ENCODE peak calls at places on chromosomes 2 and 18, in four cellular contexts. One of them, this sample, is unnamed.

GRCh38 chr2:205914736-205915510 is 171.1 kb downstream of the INO80D start:
- DNase-seq in transverse colon: no peak
- DNase-seq in A549: no peak
- DNase-seq in stomach: no peak
- DNase-seq in this sample: no peak

GRCh38 chr2:168802825-168803726 is 639 bp downstream of the NOSTRIN start:
- DNase-seq in transverse colon: peak; percentile 22
- DNase-seq in A549: no peak
- DNase-seq in stomach: peak; percentile 56
- DNase-seq in this sample: no peak

GRCh38 chr2:72673279-72673678 is 152.6 kb downstream of the EXOC6B start:
- DNase-seq in transverse colon: no peak
- DNase-seq in A549: peak; percentile 55
- DNase-seq in stomach: no peak
- DNase-seq in this sample: no peak

GRCh38 chr2:10844083-10844482 is 31.5 kb upstream of the PDIA6 start:
- DNase-seq in transverse colon: peak; percentile 89
- DNase-seq in A549: no peak
- DNase-seq in stomach: peak; percentile 91
- DNase-seq in this sample: no peak

GRCh38 chr2:68747918-68748317 is 13.3 kb downstream of the ARHGAP25 start:
- DNase-seq in transverse colon: no peak
- DNase-seq in A549: no peak
- DNase-seq in stomach: no peak
- DNase-seq in this sample: no peak

GRCh38 chr2:52404046-52404445 is 1363.6 kb upstream of the CHAC2 start:
- DNase-seq in transverse colon: no peak
- DNase-seq in A549: no peak
- DNase-seq in stomach: no peak
- DNase-seq in this sample: no peak

GRCh38 chr2:21333249-21333648 is 209.5 kb downstream of the TDRD15 start:
- DNase-seq in transverse colon: no peak
- DNase-seq in A549: no peak
- DNase-seq in stomach: no peak
- DNase-seq in this sample: no peak

GRCh38 chr2:133566967-133567645 is 1.2 kb downstream of the NCKAP5 start:
- DNase-seq in transverse colon: peak; percentile 26
- DNase-seq in A549: no peak
- DNase-seq in stomach: peak; percentile 49
- DNase-seq in this sample: no peak

GRCh38 chr2:3277050-3277747 is 100.4 kb downstream of the EIPR1 start:
- DNase-seq in transverse colon: no peak
- DNase-seq in A549: no peak
- DNase-seq in stomach: peak; percentile 20
- DNase-seq in this sample: peak; percentile 21

GRCh38 chr2:36450466-36451196 is 95.1 kb downstream of the CRIM1 start:
- DNase-seq in transverse colon: no peak
- DNase-seq in A549: no peak
- DNase-seq in stomach: no peak
- DNase-seq in this sample: no peak

GRCh38 chr2:8149985-8150547 is 531.8 kb upstream of the ID2 start:
- DNase-seq in transverse colon: no peak
- DNase-seq in A549: no peak
- DNase-seq in stomach: no peak
- DNase-seq in this sample: no peak

GRCh38 chr2:188426121-188426520 is 134.4 kb downstream of the GULP1 start:
- DNase-seq in transverse colon: no peak
- DNase-seq in A549: no peak
- DNase-seq in stomach: no peak
- DNase-seq in this sample: no peak

GRCh38 chr2:56077352-56077915 is 106.4 kb upstream of the CCDC85A start:
- DNase-seq in transverse colon: no peak
- DNase-seq in A549: peak; percentile 43
- DNase-seq in stomach: no peak
- DNase-seq in this sample: no peak

GRCh38 chr2:163515836-163516235 is 220.0 kb downstream of the FIGN start:
- DNase-seq in transverse colon: no peak
- DNase-seq in A549: no peak
- DNase-seq in stomach: no peak
- DNase-seq in this sample: no peak

GRCh38 chr18:36247036-36247435 is 50.5 kb upstream of the FHOD3 start:
- DNase-seq in transverse colon: no peak
- DNase-seq in A549: no peak
- DNase-seq in stomach: no peak
- DNase-seq in this sample: no peak

GRCh38 chr18:4455113-4455811 is at the start of gene DLGAP1:
- DNase-seq in transverse colon: peak; percentile 56
- DNase-seq in A549: no peak
- DNase-seq in stomach: peak; percentile 32
- DNase-seq in this sample: peak; percentile 79

GRCh38 chr2:233807215-233807865 is 29.2 kb downstream of the MROH2A start:
- DNase-seq in transverse colon: no peak
- DNase-seq in A549: no peak
- DNase-seq in stomach: peak; percentile 17
- DNase-seq in this sample: peak; percentile 22

GRCh38 chr18:9333441-9334350 is 877 bp upstream of the TWSG1 start:
- DNase-seq in transverse colon: peak; percentile 7
- DNase-seq in A549: peak; percentile 17
- DNase-seq in stomach: no peak
- DNase-seq in this sample: peak; percentile 25

GRCh38 chr2:159427048-159427447 is 140.5 kb upstream of the WDSUB1 start:
- DNase-seq in transverse colon: no peak
- DNase-seq in A549: no peak
- DNase-seq in stomach: no peak
- DNase-seq in this sample: no peak

GRCh38 chr2:65664931-65665330 is 232.5 kb upstream of the SPRED2 start:
- DNase-seq in transverse colon: no peak
- DNase-seq in A549: no peak
- DNase-seq in stomach: no peak
- DNase-seq in this sample: no peak

GRCh38 chr2:233935426-233935825 is 18.3 kb downstream of the TRPM8 start:
- DNase-seq in transverse colon: no peak
- DNase-seq in A549: no peak
- DNase-seq in stomach: no peak
- DNase-seq in this sample: no peak

GRCh38 chr18:362914-363295 is 95.1 kb upstream of the THOC1 start:
- DNase-seq in transverse colon: no peak
- DNase-seq in A549: no peak
- DNase-seq in stomach: no peak
- DNase-seq in this sample: no peak

GRCh38 chr2:43019536-43020183 is 206.7 kb downstream of the ZFP36L2 start:
- DNase-seq in transverse colon: peak; percentile 4
- DNase-seq in A549: no peak
- DNase-seq in stomach: no peak
- DNase-seq in this sample: no peak

GRCh38 chr18:9066358-9066757 is 36.1 kb upstream of the NDUFV2 start:
- DNase-seq in transverse colon: no peak
- DNase-seq in A549: no peak
- DNase-seq in stomach: no peak
- DNase-seq in this sample: no peak

GRCh38 chr18:56321470-56321869 is 316.9 kb downstream of the TXNL1 start:
- DNase-seq in transverse colon: no peak
- DNase-seq in A549: no peak
- DNase-seq in stomach: no peak
- DNase-seq in this sample: peak; percentile 71

GRCh38 chr18:59787998-59788875 is 91.0 kb upstream of the CCBE1 start:
- DNase-seq in transverse colon: no peak
- DNase-seq in A549: peak; percentile 10
- DNase-seq in stomach: no peak
- DNase-seq in this sample: no peak

GRCh38 chr2:220259656-220260055 is 632.2 kb downstream of the SLC4A3 start:
- DNase-seq in transverse colon: no peak
- DNase-seq in A549: no peak
- DNase-seq in stomach: no peak
- DNase-seq in this sample: no peak

GRCh38 chr18:27605107-27605834 is 420.2 kb upstream of the CHST9 start:
- DNase-seq in transverse colon: peak; percentile 25
- DNase-seq in A549: peak; percentile 7
- DNase-seq in stomach: peak; percentile 66
- DNase-seq in this sample: peak; percentile 35

GRCh38 chr2:133109772-133110171 is 439.8 kb upstream of the LYPD1 start:
- DNase-seq in transverse colon: no peak
- DNase-seq in A549: no peak
- DNase-seq in stomach: no peak
- DNase-seq in this sample: no peak

GRCh38 chr2:61575447-61575859 is 37.3 kb upstream of the XPO1 start:
- DNase-seq in transverse colon: no peak
- DNase-seq in A549: no peak
- DNase-seq in stomach: no peak
- DNase-seq in this sample: no peak

GRCh38 chr2:160077912-160078585 is 15.6 kb upstream of the PLA2R1 start:
- DNase-seq in transverse colon: no peak
- DNase-seq in A549: no peak
- DNase-seq in stomach: no peak
- DNase-seq in this sample: no peak

GRCh38 chr18:58552057-58552461 is 76.8 kb downstream of the ALPK2 start:
- DNase-seq in transverse colon: no peak
- DNase-seq in A549: no peak
- DNase-seq in stomach: no peak
- DNase-seq in this sample: no peak
- TF ChIP-seq EP300 in transverse colon: no peak
- TF ChIP-seq EP300 in A549: peak; percentile 54
- TF ChIP-seq EP300 in stomach: no peak
- TF ChIP-seq EP300 in this sample: no peak

GRCh38 chr2:30259071-30259470 is 27.7 kb downstream of the LBH start:
- DNase-seq in transverse colon: no peak
- DNase-seq in A549: no peak
- DNase-seq in stomach: no peak
- DNase-seq in this sample: no peak

GRCh38 chr2:30255466-30256408 is 24.4 kb downstream of the LBH start:
- DNase-seq in transverse colon: no peak
- DNase-seq in A549: no peak
- DNase-seq in stomach: no peak
- DNase-seq in this sample: no peak

GRCh38 chr2:30259827-30260679 is 28.7 kb downstream of the LBH start:
- DNase-seq in transverse colon: no peak
- DNase-seq in A549: no peak
- DNase-seq in stomach: no peak
- DNase-seq in this sample: no peak

GRCh38 chr2:30255026-30255425 is 23.7 kb downstream of the LBH start:
- DNase-seq in transverse colon: no peak
- DNase-seq in A549: no peak
- DNase-seq in stomach: no peak
- DNase-seq in this sample: no peak

DNA sequence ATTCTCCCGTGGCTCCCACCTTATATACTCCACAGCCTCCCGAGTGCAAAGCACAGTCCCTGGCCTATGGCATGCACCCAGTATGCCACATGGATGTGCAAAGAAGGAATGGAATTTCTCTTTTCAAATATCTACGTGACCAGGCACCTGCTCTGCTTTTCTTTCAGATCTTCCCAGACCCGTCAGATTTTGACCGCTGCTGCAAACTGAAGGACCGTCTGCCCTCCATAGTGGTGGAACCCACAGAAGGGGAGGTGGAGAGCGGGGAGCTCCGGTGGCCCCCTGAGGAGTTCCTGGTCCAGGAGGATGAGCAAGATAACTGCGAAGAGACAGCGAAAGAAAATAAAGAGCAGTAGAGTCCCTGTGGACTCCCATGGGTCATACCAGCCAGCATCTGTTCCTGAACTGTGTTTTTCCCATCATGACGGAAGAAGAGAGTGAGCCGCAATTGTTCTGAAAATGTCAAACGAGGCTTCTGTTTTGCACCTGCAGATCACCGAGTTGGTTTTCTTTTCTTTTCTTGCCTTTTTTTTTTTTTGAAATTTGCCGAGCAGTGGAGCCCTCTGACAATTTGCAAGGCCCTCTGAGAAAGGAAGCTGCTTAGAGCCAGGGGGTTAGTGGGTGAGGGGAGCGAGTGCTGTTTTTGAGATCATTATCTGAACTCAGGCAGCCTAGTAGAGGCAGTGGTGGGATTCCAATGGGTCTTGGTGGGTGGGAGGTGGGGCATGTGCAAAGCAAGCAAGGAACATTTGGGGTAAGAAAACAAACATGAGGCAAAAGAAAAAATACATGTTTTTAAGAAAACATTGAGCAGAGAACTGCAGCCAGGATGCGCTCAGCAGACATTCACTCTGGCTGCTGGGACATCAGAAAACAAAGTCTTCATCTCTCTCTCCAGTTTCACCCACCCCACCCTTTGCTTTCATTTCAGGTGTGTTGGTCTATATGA is 26.2 kb downstream of the LBH start:
- DNase-seq in transverse colon: no peak
- DNase-seq in A549: no peak
- DNase-seq in stomach: no peak
- DNase-seq in this sample: no peak
- TF ChIP-seq CTCF in transverse colon: no peak
- TF ChIP-seq CTCF in A549: no peak
- TF ChIP-seq CTCF in stomach: no peak
- TF ChIP-seq CTCF in this sample: no peak

DNA sequence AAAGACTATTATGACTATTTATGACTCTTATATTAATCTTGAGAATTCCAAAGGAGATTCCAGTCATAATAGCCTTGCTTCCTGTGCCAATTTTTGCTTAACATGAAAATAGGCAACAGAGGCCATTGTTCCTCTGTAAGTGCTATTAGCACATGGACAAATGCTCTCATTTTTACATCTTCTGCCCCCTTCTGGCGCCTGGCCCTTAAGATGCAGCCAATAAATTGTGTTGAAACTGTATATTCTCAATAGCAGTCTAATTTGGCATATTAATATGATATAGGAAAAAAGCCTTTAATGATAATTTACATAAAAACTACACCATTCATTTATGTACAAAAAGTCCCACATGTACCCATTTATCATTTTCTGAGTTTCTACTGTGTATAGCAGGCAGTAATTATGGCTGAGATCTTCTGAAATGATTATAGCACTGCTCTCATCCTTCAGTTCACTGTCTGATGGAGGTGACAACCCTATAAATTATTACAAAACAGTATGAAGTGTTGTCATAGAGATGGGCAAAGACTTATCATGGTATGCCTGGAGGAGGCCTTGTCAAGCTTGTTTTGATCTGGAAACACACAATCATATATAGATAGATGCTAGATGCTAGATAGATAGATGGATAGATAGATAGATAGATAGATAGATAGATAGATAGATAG is 613.3 kb downstream of the TSN start:
- DNase-seq in transverse colon: no peak
- DNase-seq in A549: no peak
- DNase-seq in stomach: no peak
- DNase-seq in this sample: no peak
- TF ChIP-seq EP300 in transverse colon: no peak
- TF ChIP-seq EP300 in A549: no peak
- TF ChIP-seq EP300 in stomach: no peak
- TF ChIP-seq EP300 in this sample: no peak

GRCh38 chr2:100865819-100866462 is 46.0 kb downstream of the NPAS2 start:
- DNase-seq in transverse colon: no peak
- DNase-seq in A549: peak; percentile 35
- DNase-seq in stomach: peak; percentile 24
- DNase-seq in this sample: no peak

GRCh38 chr2:100869146-100869545 is 49.2 kb downstream of the NPAS2 start:
- DNase-seq in transverse colon: no peak
- DNase-seq in A549: no peak
- DNase-seq in stomach: no peak
- DNase-seq in this sample: no peak

GRCh38 chr2:100875516-100876230 is 55.7 kb downstream of the NPAS2 start:
- DNase-seq in transverse colon: no peak
- DNase-seq in A549: no peak
- DNase-seq in stomach: peak; percentile 63
- DNase-seq in this sample: no peak

GRCh38 chr2:100868083-100868482 is 48.1 kb downstream of the NPAS2 start:
- DNase-seq in transverse colon: no peak
- DNase-seq in A549: no peak
- DNase-seq in stomach: no peak
- DNase-seq in this sample: no peak

GRCh38 chr2:100870652-100871531 is 51.0 kb downstream of the NPAS2 start:
- DNase-seq in transverse colon: no peak
- DNase-seq in A549: no peak
- DNase-seq in stomach: no peak
- DNase-seq in this sample: no peak
- TF ChIP-seq CTCF in transverse colon: no peak
- TF ChIP-seq CTCF in A549: peak; percentile 22
- TF ChIP-seq CTCF in stomach: no peak
- TF ChIP-seq CTCF in this sample: no peak

This sample was measured in ovary.